ENCODE peak calls at places on chromosomes 3 and 15, in seven cellular contexts. V is COLO829; Y is cardiac muscle cell; P is HL-60; X is activated T-helper 1 cell treated with anti-CD3 and anti-CD28 coated beads, Interleukin-12 subunit alpha, Interleukin-12 subunit beta, Interleukin-2, Interleukin-4 antibody, amounts not matched to agents 30 ng/mL and 10 ng/mL and 1 ng/mL, durations not matched to agents 14 hours and 24 hours and 36 hours; C is dorsolateral prefrontal cortex; R is vagina. A is an unnamed sample.

GRCh38 chr15:101578443-101578894 is 73.7 kb downstream of the TM2D3 start:
- DNase-seq in V (peak), Y (peak), P (peak), X (no peak), C (peak), R (no peak), A (peak)

GRCh38 chr3:56889131-56889530 is 87.4 kb upstream of the ARHGEF3 start:
- DNase-seq in V (no peak), Y (no peak), P (no peak), X (no peak), C (no peak), R (no peak), A (no peak)

GRCh38 chr15:89482139-89482538 is 14.2 kb downstream of the RHCG start:
- DNase-seq in V (no peak), Y (no peak), P (no peak), X (no peak), C (no peak), R (no peak), A (no peak)

GRCh38 chr3:107987036-107987557 is 103.7 kb downstream of the CD47 start:
- DNase-seq in V (peak), Y (no peak), P (no peak), X (no peak), C (no peak), R (no peak), A (no peak)

GRCh38 chr3:113277886-113278598 is 66.7 kb downstream of the BOC start:
- DNase-seq in V (no peak), Y (no peak), P (no peak), X (no peak), C (no peak), R (no peak), A (peak)

GRCh38 chr3:141663993-141664392 is 74.1 kb upstream of the RNF7 start:
- DNase-seq in V (no peak), Y (peak), P (no peak), X (no peak), C (no peak), R (no peak), A (no peak)

GRCh38 chr3:132535575-132536441 is 61.3 kb upstream of the ACKR4 start:
- DNase-seq in V (peak), Y (peak), P (peak), X (peak), C (peak), R (no peak), A (peak)

GRCh38 chr3:2992534-2992933 is 117.6 kb downstream of the IL5RA start:
- DNase-seq in V (no peak), Y (no peak), P (no peak), X (no peak), C (no peak), R (no peak), A (no peak)

GRCh38 chr3:45546636-45547201 is 47.8 kb upstream of the LIMD1 start:
- DNase-seq in V (no peak), Y (peak), P (no peak), X (no peak), C (no peak), R (no peak), A (no peak)

GRCh38 chr15:78088773-78089080 is 3.6 kb upstream of the SH2D7 start:
- DNase-seq in V (no peak), Y (no peak), P (no peak), X (no peak), C (no peak), R (no peak), A (no peak)

GRCh38 chr3:21936207-21936606 is 185.2 kb upstream of the ZNF385D start:
- DNase-seq in V (no peak), Y (no peak), P (no peak), X (no peak), C (no peak), R (no peak), A (no peak)

GRCh38 chr3:71031914-71032521 is 551.5 kb downstream of the FOXP1 start:
- DNase-seq in V (no peak), Y (no peak), P (no peak), X (no peak), C (no peak), R (no peak), A (peak)

GRCh38 chr3:134364061-134364935 is 9.9 kb downstream of the AMOTL2 start:
- DNase-seq in V (peak), Y (peak), P (no peak), X (no peak), C (peak), R (no peak), A (no peak)

GRCh38 chr3:20043398-20043797 is 3.2 kb downstream of the KAT2B start:
- DNase-seq in V (no peak), Y (no peak), P (no peak), X (peak), C (peak), R (no peak), A (no peak)

GRCh38 chr3:160291290-160291908 is 66.2 kb downstream of the C3orf80 start:
- DNase-seq in V (no peak), Y (peak), P (no peak), X (no peak), C (no peak), R (no peak), A (peak)

GRCh38 chr3:171813897-171814460 is 3.7 kb upstream of the PLD1 start:
- DNase-seq in V (no peak), Y (no peak), P (peak), X (no peak), C (no peak), R (no peak), A (no peak)

GRCh38 chr15:45121706-45122417 is 7.7 kb downstream of the DUOXA2 start:
- DNase-seq in V (no peak), Y (no peak), P (no peak), X (no peak), C (no peak), R (no peak), A (peak)

GRCh38 chr3:87311309-87311708 is 34.9 kb upstream of the POU1F1 start:
- DNase-seq in V (no peak), Y (no peak), P (no peak), X (no peak), C (no peak), R (no peak), A (no peak)

GRCh38 chr15:68333775-68334470 is 56.4 kb downstream of the FEM1B start:
- DNase-seq in V (peak), Y (no peak), P (peak), X (no peak), C (no peak), R (no peak), A (no peak)

GRCh38 chr15:98651581-98652220 is 3.4 kb downstream of the IGF1R start:
- DNase-seq in V (no peak), Y (peak), P (no peak), X (no peak), C (no peak), R (no peak), A (no peak)

GRCh38 chr3:88149516-88150362 is at the start of gene C3orf38:
- DNase-seq in V (peak), Y (peak), P (peak), X (peak), C (peak), R (peak), A (peak)

GRCh38 chr15:85711590-85712192 is 83.0 kb downstream of the KLHL25 start:
- DNase-seq in V (no peak), Y (no peak), P (no peak), X (no peak), C (no peak), R (no peak), A (no peak)

GRCh38 chr3:37501906-37502305 is 327.5 kb upstream of the LRRFIP2 start:
- DNase-seq in V (no peak), Y (no peak), P (no peak), X (no peak), C (no peak), R (no peak), A (no peak)

GRCh38 chr3:180615954-180616353 is 14.0 kb downstream of the TTC14 start:
- DNase-seq in V (no peak), Y (peak), P (no peak), X (no peak), C (no peak), R (no peak), A (peak)

GRCh38 chr3:72892081-72892763 is 4.4 kb downstream of the GXYLT2 start:
- DNase-seq in V (peak), Y (no peak), P (no peak), X (no peak), C (peak), R (no peak), A (no peak)

GRCh38 chr3:196660381-196661166 is 21.1 kb downstream of the NRROS start:
- DNase-seq in V (no peak), Y (no peak), P (no peak), X (no peak), C (no peak), R (no peak), A (peak)

GRCh38 chr3:195451373-195452000 is 8.7 kb upstream of the ACAP2 start:
- DNase-seq in V (no peak), Y (no peak), P (no peak), X (no peak), C (no peak), R (no peak), A (peak)

GRCh38 chr3:73624363-73625123 is at the start of gene PDZRN3:
- DNase-seq in V (peak), Y (peak), P (no peak), X (no peak), C (peak), R (no peak), A (peak)

GRCh38 chr15:89142423-89142822 is 54.2 kb downstream of the ABHD2 start:
- DNase-seq in V (no peak), Y (no peak), P (no peak), X (no peak), C (no peak), R (no peak), A (no peak)

GRCh38 chr3:41485484-41485883 is 286.2 kb downstream of the CTNNB1 start:
- DNase-seq in V (no peak), Y (no peak), P (no peak), X (no peak), C (no peak), R (no peak), A (no peak)

GRCh38 chr3:17945018-17945798 is 202.8 kb upstream of the TBC1D5 start:
- DNase-seq in V (no peak), Y (peak), P (no peak), X (no peak), C (no peak), R (no peak), A (no peak)

A was measured in DMS53.